ENCODE peak calls at places on chromosome 19, in six cellular contexts. T is cardiac muscle cell; N is CD8-positive, alpha-beta T cell; W is transverse colon; S is CD4-positive, alpha-beta memory T cell; D is PC-3. L is an unnamed sample. For H3K4me1, the result is how much of the 10 kb centered on the place peaks cover.

GRCh38 chr19:35963514-35963913 is 27.3 kb downstream of the LRFN3 start:
- DNase-seq in W (no peak), D (peak), T (peak), N (no peak), S (peak), L (peak)

GRCh38 chr19:23440791-23441190 is 45.5 kb upstream of the ZNF91 start:
- DNase-seq in S (no peak), N (no peak), T (peak), D (no peak), W (no peak), L (no peak)

GRCh38 chr19:35106291-35106583 is 9.4 kb upstream of the FXYD3 start:
- DNase-seq in N (no peak), T (no peak), D (no peak), W (no peak), S (no peak), L (no peak)

GRCh38 chr19:56837492-56837891 is 3.0 kb downstream of the PEG3 start:
- DNase-seq in T (peak), D (peak), S (no peak), N (no peak), W (peak), L (no peak)

GRCh38 chr19:46069841-46070341 is 29.1 kb upstream of the IGFL4 start:
- DNase-seq in N (no peak), W (no peak), S (no peak), D (peak), T (peak), L (no peak)

GRCh38 chr19:22533761-22534160 is 100.4 kb upstream of the ZNF492 start:
- DNase-seq in W (no peak), S (no peak), N (no peak), D (no peak), T (no peak), L (no peak)

GRCh38 chr19:4456843-4457653 is 546 bp downstream of the UBXN6 start:
- DNase-seq in W (peak), D (no peak), S (no peak), T (peak), N (no peak), L (peak)

GRCh38 chr19:21084343-21084742 is 2.3 kb downstream of the ZNF714 start:
- DNase-seq in S (no peak), T (peak), D (no peak), W (no peak), N (no peak), L (no peak)

GRCh38 chr19:20397292-20397691 is 168.3 kb downstream of the ZNF737 start:
- DNase-seq in T (no peak), N (no peak), W (no peak), D (no peak), S (no peak), L (no peak)

GRCh38 chr19:954272-954671 is 28.4 kb downstream of the ARID3A start:
- DNase-seq in D (no peak), W (no peak), N (no peak), S (no peak), T (no peak), L (no peak)

GRCh38 chr19:952049-952679 is 26.3 kb downstream of the ARID3A start:
- DNase-seq in T (no peak), W (no peak), D (no peak), N (no peak), S (no peak), L (no peak)

GRCh38 chr19:952680-953500 is 27.1 kb downstream of the ARID3A start:
- DNase-seq in W (peak), N (peak), S (no peak), D (peak), T (peak), L (no peak)

GRCh38 chr19:954672-955494 is 29.0 kb downstream of the ARID3A start:
- DNase-seq in D (no peak), T (peak), S (no peak), W (peak), N (no peak), L (no peak)

GRCh38 chr19:953501-954271 is 27.9 kb downstream of the ARID3A start:
- DNase-seq in W (no peak), N (no peak), S (no peak), T (peak), D (no peak), L (no peak)
- H3K4me3 ChIP-seq in W (peak), N (no peak), S (no peak), T (peak), D (peak), L (no peak)

DNA sequence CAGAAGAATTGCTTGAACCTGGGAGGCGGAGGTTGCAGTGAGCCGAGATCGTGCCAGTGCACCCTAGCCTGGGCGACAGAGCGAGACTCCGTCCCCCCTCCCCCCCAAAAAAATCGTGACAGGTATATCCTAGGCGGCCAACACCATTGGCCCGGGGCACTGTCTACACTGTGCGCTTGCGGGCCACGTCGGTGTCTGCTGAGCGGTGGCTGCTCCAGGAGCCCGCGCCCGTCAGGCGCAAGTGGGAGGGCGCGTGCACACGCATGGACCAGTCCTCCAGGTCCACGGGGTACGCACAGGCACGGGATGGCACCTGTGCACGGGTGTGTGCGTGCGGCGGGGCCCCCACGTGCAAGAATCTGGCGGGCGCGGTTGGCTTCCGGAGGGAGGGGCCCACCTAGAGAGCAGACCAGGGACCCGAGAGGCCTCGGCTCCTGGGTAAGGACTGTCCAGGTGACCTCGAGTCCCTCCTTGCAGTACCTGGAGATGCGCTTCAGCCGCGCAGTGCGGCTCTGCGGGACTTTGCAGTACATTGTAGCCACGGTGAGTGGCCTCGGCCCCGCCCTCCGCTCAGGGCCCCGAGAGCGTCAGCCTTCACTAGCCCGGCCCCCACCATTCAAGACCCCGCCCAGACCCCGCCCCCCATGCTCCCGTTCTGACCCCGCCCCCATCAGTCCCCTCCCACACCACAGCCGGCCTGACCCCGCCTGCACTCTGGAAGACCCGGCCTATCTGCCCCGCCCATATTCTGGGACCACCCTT is 2.1 kb downstream of the SLC5A5 start:
- DNase-seq in D (peak), T (peak), W (peak), N (peak), S (peak), L (peak)
- H3K4me1 ChIP-seq in D (under half), T (under half), W (under half), N (under half), S (under half), L (under half)

DNA sequence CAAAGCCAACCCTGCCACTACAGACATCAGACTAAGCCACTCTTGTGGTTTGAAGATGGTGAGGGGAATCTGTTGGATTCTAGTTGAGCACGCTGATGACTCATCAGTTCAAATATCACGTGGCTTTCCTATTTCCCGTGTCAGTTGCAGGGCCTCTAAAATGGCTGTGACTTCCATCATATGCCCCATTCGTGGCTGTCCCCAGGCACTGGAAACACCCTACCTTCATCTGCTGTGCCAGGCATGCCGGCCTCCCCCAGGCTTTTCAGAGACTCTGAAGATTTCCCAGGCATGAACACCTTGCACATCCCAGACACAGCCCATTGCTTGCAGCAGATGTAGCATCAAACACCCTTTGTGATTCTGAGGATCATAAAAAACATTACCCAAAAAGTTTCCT is 659.9 kb downstream of the UQCRFS1 start:
- DNase-seq in T (no peak), N (no peak), W (no peak), D (no peak), S (no peak), L (no peak)
- H3K27ac ChIP-seq in T (no peak), N (no peak), W (no peak), D (no peak), S (no peak), L (no peak)

GRCh38 chr19:2123682-2124387 is 27.1 kb downstream of the IZUMO4 start:
- DNase-seq in W (no peak), S (no peak), N (no peak), T (peak), D (no peak), L (no peak)
- H3K4me3 ChIP-seq in W (no peak), S (no peak), N (no peak), T (no peak), D (no peak), L (no peak)

GRCh38 chr19:38321646-38322323 is 2.1 kb downstream of the KCNK6 start:
- DNase-seq in N (no peak), W (peak), D (no peak), T (peak), S (no peak), L (no peak)

GRCh38 chr19:38318595-38319142 is 976 bp upstream of the KCNK6 start:
- DNase-seq in D (no peak), T (peak), S (no peak), N (no peak), W (no peak), L (no peak)

GRCh38 chr19:38317104-38317612 is 1.4 kb upstream of the YIF1B start:
- DNase-seq in T (no peak), S (peak), W (no peak), N (peak), D (no peak), L (peak)

GRCh38 chr19:38320969-38321339 is 1.3 kb downstream of the KCNK6 start:
- DNase-seq in T (no peak), D (no peak), S (no peak), N (no peak), W (no peak), L (no peak)

GRCh38 chr19:38319421-38320258 is at the start of gene KCNK6:
- DNase-seq in T (peak), W (peak), S (peak), D (no peak), N (peak), L (peak)
- H3K4me1 ChIP-seq in T (under half), W (under half), S (under half), D (under half), N (under half), L (under half)

GRCh38 chr19:2800506-2800905 is 15.2 kb downstream of the THOP1 start:
- DNase-seq in T (no peak), W (no peak), N (no peak), S (no peak), D (no peak), L (no peak)
- H3K27ac ChIP-seq in T (peak), W (no peak), N (no peak), S (no peak), D (no peak), L (no peak)

GRCh38 chr19:48332351-48332661 is 7.0 kb downstream of the EMP3 start:
- DNase-seq in D (no peak), W (no peak), S (no peak), T (no peak), N (no peak), L (no peak)
- H3K4me3 ChIP-seq in D (peak), W (no peak), S (peak), T (peak), N (peak), L (peak)

DNA sequence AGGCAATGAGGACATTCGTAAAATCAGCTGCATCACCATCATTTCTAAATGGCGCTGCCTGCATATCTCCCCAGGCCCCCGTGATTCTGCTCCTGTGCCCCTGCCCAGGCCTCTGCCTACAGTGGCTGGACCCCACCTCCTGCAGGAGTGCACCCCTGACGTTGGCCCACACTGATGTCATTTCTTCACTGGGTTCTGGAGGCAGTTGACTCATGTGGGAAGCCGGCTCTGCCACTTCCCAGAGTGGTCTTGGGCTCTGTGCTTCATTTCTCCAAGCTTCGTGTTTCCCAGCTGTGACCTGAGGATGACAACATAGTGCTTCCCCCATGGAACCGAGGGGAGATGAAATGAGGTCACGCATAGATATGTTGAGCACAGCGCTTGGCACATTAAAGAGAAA is 19.9 kb downstream of the CCNE1 start:
- DNase-seq in N (no peak), S (no peak), D (no peak), T (no peak), W (no peak), L (no peak)
- H3K4me1 ChIP-seq in N (under half), S (under half), D (under half), T (under half), W (under half), L (under half)

GRCh38 chr19:18506545-18506944 is 15.3 kb downstream of the ELL start:
- DNase-seq in W (no peak), T (no peak), S (peak), N (no peak), D (no peak), L (no peak)

GRCh38 chr19:18507021-18507726 is 14.7 kb downstream of the ELL start:
- DNase-seq in D (no peak), W (peak), N (peak), S (peak), T (no peak), L (no peak)

GRCh38 chr19:18508585-18508984 is 13.3 kb downstream of the ELL start:
- DNase-seq in T (no peak), S (no peak), W (no peak), D (no peak), N (no peak), L (no peak)

GRCh38 chr19:18506101-18506534 is 15.8 kb downstream of the ELL start:
- DNase-seq in S (peak), D (no peak), W (no peak), T (no peak), N (no peak), L (no peak)

GRCh38 chr19:18507727-18508440 is 14.0 kb downstream of the ELL start:
- DNase-seq in T (no peak), W (no peak), D (no peak), S (no peak), N (no peak), L (no peak)
- H3K27ac ChIP-seq in T (peak), W (peak), D (no peak), S (peak), N (no peak), L (no peak)

DNA sequence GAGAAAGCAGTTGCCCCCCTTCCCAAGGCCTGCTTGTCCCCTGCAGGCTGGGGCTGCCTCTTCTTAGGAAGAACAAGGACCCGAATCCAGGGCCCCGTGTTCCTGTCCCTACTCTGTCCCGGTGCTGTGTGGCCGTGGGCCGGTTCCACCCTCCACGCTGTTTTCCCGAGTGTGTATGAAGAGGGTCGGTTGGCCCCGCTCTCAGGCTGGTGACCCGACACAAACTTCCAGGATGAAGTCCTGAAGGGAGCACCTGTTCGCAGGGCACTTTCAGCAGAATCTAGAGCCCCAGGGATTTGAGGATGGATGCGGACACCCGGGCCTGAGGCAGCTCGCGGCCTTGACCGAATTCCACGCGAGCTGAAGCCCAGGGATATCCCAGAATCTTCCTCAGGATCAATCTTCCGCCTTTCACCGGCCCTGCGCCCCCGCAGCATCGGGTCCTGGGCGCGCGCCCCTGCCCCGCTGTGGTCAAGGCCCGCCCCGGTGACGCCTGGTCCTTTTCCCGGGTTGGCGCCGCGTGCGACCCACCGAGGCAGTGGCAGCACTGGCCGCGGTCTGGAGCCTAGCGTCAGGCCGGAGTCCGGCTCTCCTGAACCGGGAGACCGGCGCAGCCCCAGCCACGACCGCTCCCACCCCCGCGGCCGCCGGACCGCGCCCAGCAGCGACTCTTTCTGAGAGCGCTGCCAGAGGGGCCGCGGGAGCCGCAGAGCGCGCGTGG is 528 bp upstream of the CHST8 start:
- DNase-seq in W (no peak), D (no peak), N (no peak), T (no peak), S (no peak), L (no peak)
- H3K4me3 ChIP-seq in W (peak), D (no peak), N (no peak), T (peak), S (no peak), L (no peak)

L was measured in naive thymus-derived CD4-positive, alpha-beta T cell.